ENCODE peak calls at places on chromosomes 16 and 17, in five cellular contexts. X is A549; N is nephron progenitor cell; Z is activated naive CD4-positive, alpha-beta T cell; S is Ammon's horn. H is an unnamed sample.

GRCh38 chr17:76036497-76037380 is 9.6 kb upstream of the EVPL start:
- DNase-seq in X (no peak), N (no peak), Z (no peak), S (no peak), H (no peak)

GRCh38 chr16:89097528-89097846 is 3.8 kb downstream of the ACSF3 start:
- DNase-seq in X (no peak), N (no peak), Z (no peak), S (no peak), H (no peak)

GRCh38 chr16:50821586-50821985 is 79.7 kb downstream of the CYLD start:
- DNase-seq in X (no peak), N (no peak), Z (no peak), S (no peak), H (no peak)

GRCh38 chr16:22732315-22732840 is 81.6 kb upstream of the HS3ST2 start:
- DNase-seq in X (no peak), N (peak), Z (no peak), S (no peak), H (no peak)

GRCh38 chr16:78444-79145 is 570 bp downstream of the MPG start:
- DNase-seq in X (peak), N (no peak), Z (no peak), S (no peak), H (no peak)

GRCh38 chr16:71631776-71632175 is 5.8 kb downstream of the MARVELD3 start:
- DNase-seq in X (no peak), N (no peak), Z (no peak), S (no peak), H (no peak)

GRCh38 chr16:1390239-1390638 is 24.3 kb downstream of the UNKL start:
- DNase-seq in X (no peak), N (no peak), Z (no peak), S (no peak), H (no peak)

GRCh38 chr17:61809816-61810392 is 53.4 kb downstream of the BRIP1 start:
- DNase-seq in X (no peak), N (no peak), Z (no peak), S (no peak), H (peak)

H was measured in COLO829.